ENCODE peak calls at places on chromosomes 13 and 19, in four cellular contexts. N is SK-N-SH, D is GM13977, L is amygdala. P is an unnamed sample.

GRCh38 chr19:12200020-12200419 is 37.1 kb downstream of the ZNF136 start:
- DNase-seq in N (no peak), L (no peak), D (no peak), P (no peak)

GRCh38 chr19:6417713-6418561 is 6.7 kb downstream of the KHSRP start:
- DNase-seq in L (peak), N (peak), D (no peak), P (peak)

GRCh38 chr13:111337741-111338140 is 17.3 kb downstream of the TEX29 start:
- DNase-seq in D (no peak), N (no peak), L (no peak), P (no peak)

GRCh38 chr19:52690395-52691214 is 44.2 kb downstream of the ZNF611 start:
- DNase-seq in N (peak), L (peak), D (peak), P (peak)

GRCh38 chr13:44312898-44313551 is 60.6 kb upstream of the SERP2 start:
- DNase-seq in D (no peak), N (no peak), L (no peak), P (no peak)

GRCh38 chr13:104315606-104316005 is 1249.4 kb upstream of the SLC10A2 start:
- DNase-seq in L (no peak), N (no peak), D (no peak), P (no peak)

GRCh38 chr13:44843403-44843802 is 145.9 kb downstream of the NUFIP1 start:
- DNase-seq in N (no peak), L (no peak), D (no peak), P (no peak)

GRCh38 chr19:50325310-50326100 is 3.7 kb downstream of the KCNC3 start:
- DNase-seq in D (peak), N (peak), L (peak), P (peak)

GRCh38 chr19:47390533-47391488 is 28.5 kb downstream of the MEIS3 start:
- DNase-seq in L (no peak), D (no peak), N (no peak), P (no peak)

GRCh38 chr19:52923782-52924593 is 760 bp upstream of the ZNF888 start:
- DNase-seq in D (no peak), L (peak), N (no peak), P (no peak)

GRCh38 chr13:30766957-30767603 is 31.7 kb downstream of the ALOX5AP start:
- DNase-seq in L (no peak), N (no peak), D (peak), P (no peak)

GRCh38 chr19:12946092-12946845 is 607 bp downstream of the RAD23A start:
- DNase-seq in N (peak), L (peak), D (peak), P (no peak)

GRCh38 chr19:28294395-28294794 is 918.6 kb downstream of the UQCRFS1 start:
- DNase-seq in N (no peak), D (no peak), L (no peak), P (no peak)

GRCh38 chr19:32971012-32971595 is 654 bp downstream of the CEP89 start:
- DNase-seq in D (no peak), L (no peak), N (peak), P (no peak)

GRCh38 chr19:19410553-19411550 is 5.4 kb downstream of the GATAD2A start:
- DNase-seq in N (no peak), D (peak), L (no peak), P (no peak)

GRCh38 chr13:114166381-114167131 is 12.5 kb upstream of the CFAP97D2 start:
- DNase-seq in N (peak), D (no peak), L (peak), P (peak)

GRCh38 chr13:44013666-44014291 is 134.1 kb downstream of the LACC1 start:
- DNase-seq in D (no peak), L (no peak), N (no peak), P (peak)

GRCh38 chr19:42191855-42192254 is 25.6 kb downstream of the DEDD2 start:
- DNase-seq in D (no peak), L (no peak), N (no peak), P (no peak)

GRCh38 chr19:47176071-47176626 is 45.5 kb downstream of the SAE1 start:
- DNase-seq in D (no peak), L (no peak), N (no peak), P (no peak)

GRCh38 chr13:50365683-50366391 is 350.6 kb downstream of the KCNRG start:
- DNase-seq in L (no peak), D (no peak), N (no peak), P (no peak)

GRCh38 chr13:100650321-100650720 is 24.3 kb downstream of the TMTC4 start:
- DNase-seq in N (no peak), L (peak), D (no peak), P (peak)

GRCh38 chr19:30029721-30030510 is 87.9 kb downstream of the URI1 start:
- DNase-seq in D (peak), N (no peak), L (no peak), P (no peak)

GRCh38 chr19:7811989-7812388 is 18.0 kb upstream of the EVI5L start:
- DNase-seq in N (no peak), L (no peak), D (no peak), P (no peak)

GRCh38 chr13:68056816-68057710 is 826.9 kb upstream of the PCDH9 start:
- DNase-seq in N (no peak), D (no peak), L (no peak), P (no peak)

GRCh38 chr13:51241720-51242119 is 19.5 kb downstream of the FAM124A start:
- DNase-seq in D (no peak), L (no peak), N (no peak), P (no peak)

GRCh38 chr13:80296638-80297037 is 44.3 kb downstream of the SPRY2 start:
- DNase-seq in N (no peak), D (no peak), L (no peak), P (no peak)

GRCh38 chr19:15265849-15266248 is 33.6 kb upstream of the EPHX3 start:
- DNase-seq in L (peak), N (peak), D (no peak), P (peak)